ENCODE peak calls at places on chromosomes 3 and 15, in five cellular contexts. W, B, C, V and S are unnamed samples.

GRCh38 chr3:10929978-10930620 is 62.4 kb upstream of the SLC6A1 start:
- DNase-seq in W (no peak), V (no peak), C (no peak), B (no peak), S (no peak)

GRCh38 chr3:170909129-170909903 is 879 bp upstream of the EIF5A2 start:
- DNase-seq in V (peak), W (no peak), C (no peak), B (no peak), S (peak)

GRCh38 chr3:34483290-34483887 is 685.0 kb downstream of the PDCD6IP start:
- DNase-seq in C (no peak), B (no peak), V (no peak), W (no peak), S (no peak)

GRCh38 chr15:68367226-68367625 is 64.7 kb downstream of the ITGA11 start:
- DNase-seq in B (no peak), V (no peak), C (no peak), W (no peak), S (no peak)

GRCh38 chr3:16290007-16290826 is 25.2 kb downstream of the OXNAD1 start:
- DNase-seq in C (no peak), B (no peak), W (peak), V (peak), S (peak)

GRCh38 chr15:42401544-42402478 is 42.5 kb downstream of the CAPN3 start:
- DNase-seq in B (no peak), V (no peak), C (no peak), W (no peak), S (no peak)

GRCh38 chr3:25863560-25863959 is 73.7 kb downstream of the OXSM start:
- DNase-seq in C (no peak), W (no peak), V (no peak), B (no peak), S (no peak)

GRCh38 chr15:76310470-76311070 is 699 bp downstream of the ETFA start:
- DNase-seq in V (peak), W (peak), B (no peak), C (no peak), S (no peak)

GRCh38 chr15:74891469-74891868 is 1.6 kb downstream of the MPI start:
- DNase-seq in W (no peak), B (no peak), V (no peak), C (no peak), S (no peak)

GRCh38 chr3:19147905-19148767 is at the start of gene KCNH8:
- DNase-seq in C (peak), W (peak), V (no peak), B (no peak), S (no peak)

GRCh38 chr15:86135030-86135429 is 55.4 kb downstream of the AGBL1 start:
- DNase-seq in B (no peak), W (no peak), C (no peak), V (peak), S (no peak)

GRCh38 chr3:45105855-45106655 is 40.1 kb downstream of the CDCP1 start:
- DNase-seq in C (no peak), V (no peak), B (no peak), W (no peak), S (peak)

GRCh38 chr15:64163662-64164362 is 990 bp upstream of the PPIB start:
- DNase-seq in C (no peak), V (peak), B (no peak), W (no peak), S (no peak)

GRCh38 chr15:65841121-65841930 is 28.0 kb upstream of the RAB11A start:
- DNase-seq in V (peak), B (no peak), C (no peak), W (no peak), S (no peak)

GRCh38 chr3:58640700-58641372 is 25.7 kb downstream of the FAM3D start:
- DNase-seq in W (peak), B (no peak), C (peak), V (peak), S (peak)

GRCh38 chr3:123267821-123268220 is 66.1 kb downstream of the SEC22A start:
- DNase-seq in C (no peak), W (no peak), V (no peak), B (no peak), S (no peak)
- TF ChIP-seq CTCF in C (no peak), W (no peak), V (no peak), B (no peak), S (no peak)

DNA sequence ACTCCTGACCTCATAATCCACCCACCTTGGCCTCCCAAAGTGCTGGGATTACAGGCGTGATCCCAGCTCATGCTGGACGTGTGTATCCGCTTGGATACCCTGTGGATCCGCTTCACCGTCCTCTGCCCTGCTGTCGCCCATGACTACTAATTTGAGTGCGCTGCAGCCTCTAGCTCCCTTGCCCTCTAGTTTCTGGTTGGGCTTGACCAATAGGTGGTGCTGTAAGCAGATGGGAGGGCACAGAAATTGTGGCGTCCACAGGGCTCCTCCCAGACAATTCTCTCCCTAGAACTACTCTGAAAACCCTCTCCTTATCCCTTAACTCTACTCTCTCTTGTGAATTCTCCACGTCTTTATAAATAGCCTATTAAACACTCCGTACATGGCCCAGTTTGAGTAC is 36.2 kb downstream of the ZPLD1 start:
- DNase-seq in B (no peak), C (no peak), W (no peak), V (no peak), S (no peak)
- TF ChIP-seq CTCF in B (no peak), C (no peak), W (peak), V (no peak), S (no peak)

DNA sequence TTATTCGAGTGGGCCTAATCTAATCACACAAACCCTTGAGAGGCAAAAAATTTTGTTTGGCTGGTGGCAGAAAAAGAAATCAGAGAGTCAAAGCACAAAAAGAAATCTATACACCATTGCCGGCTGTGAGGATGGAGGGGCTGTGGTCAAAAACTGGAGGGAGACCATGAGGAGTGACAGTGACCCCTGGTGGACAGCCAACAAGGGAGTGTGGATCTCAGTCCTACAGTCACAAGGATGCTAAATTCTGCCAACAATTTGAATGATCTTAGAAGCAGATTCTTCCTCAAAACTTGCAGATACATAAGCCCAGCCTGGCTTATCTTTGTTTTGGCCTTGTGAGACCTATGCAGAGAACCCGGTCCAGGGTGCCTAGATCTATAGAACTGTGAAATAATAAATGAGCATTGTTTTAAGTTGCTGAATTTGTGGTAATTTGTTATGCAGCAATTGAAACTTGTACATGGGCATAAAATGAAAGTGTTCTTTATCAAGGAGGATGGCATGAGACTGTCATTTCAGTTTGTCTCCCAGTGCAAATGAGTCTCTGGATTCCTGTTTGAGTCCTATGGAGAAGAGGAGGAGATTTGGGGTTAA is 103.0 kb upstream of the ARHGEF26 start:
- DNase-seq in B (no peak), V (no peak), C (no peak), W (peak), S (no peak)
- TF ChIP-seq CTCF in B (peak), V (no peak), C (no peak), W (peak), S (peak)

GRCh38 chr3:161101609-161102008 is 3.5 kb downstream of the B3GALNT1 start:
- DNase-seq in V (no peak), B (no peak), W (no peak), C (no peak), S (no peak)

GRCh38 chr3:161100994-161101393 is 4.2 kb downstream of the B3GALNT1 start:
- DNase-seq in W (no peak), V (no peak), C (no peak), B (no peak), S (no peak)

GRCh38 chr3:161096771-161097367 is 8.3 kb downstream of the B3GALNT1 start:
- DNase-seq in W (no peak), B (no peak), V (no peak), C (no peak), S (no peak)
- TF ChIP-seq CTCF in W (peak), B (peak), V (no peak), C (no peak), S (peak)